ENCODE peak calls at places on chromosomes 6 and 20, in eight cellular contexts. W is SJSA1; X is psoas muscle; S is ovary; J is naive thymus-derived CD4-positive, alpha-beta T cell; N is mesendoderm; A is K562; G is Peyer's patch. E is an unnamed sample.
A peak's percentile ranks its signal among the peaks of the same experiment; 100 is the strongest.

GRCh38 chr6:114194362-114195343 is 148.2 kb downstream of the HS3ST5 start:
- DNase-seq in W (peak; percentile 53), X (peak; percentile 16), S (no peak), J (no peak), N (no peak), A (peak; percentile 1), G (no peak), E (peak; percentile 79)

GRCh38 chr6:166277021-166277420 is 31.2 kb downstream of the PRR18 start:
- DNase-seq in W (no peak), X (no peak), S (no peak), J (no peak), N (no peak), A (no peak), G (no peak), E (peak; percentile 32)

GRCh38 chr6:157631388-157631787 is 191.7 kb upstream of the SNX9 start:
- DNase-seq in W (no peak), X (no peak), S (no peak), J (no peak), N (peak; percentile 24), A (no peak), G (no peak), E (peak; percentile 23)

GRCh38 chr20:61802721-61803311 is 262.9 kb downstream of the TAF4 start:
- DNase-seq in W (no peak), X (no peak), S (no peak), J (no peak), N (no peak), A (no peak), G (no peak), E (no peak)

GRCh38 chr6:44667668-44668390 is 280.3 kb downstream of the CDC5L start:
- DNase-seq in W (peak; percentile 87), X (no peak), S (no peak), J (no peak), N (peak; percentile 87), A (peak; percentile 54), G (peak; percentile 28), E (peak; percentile 44)

GRCh38 chr6:135329851-135330803 is 149.0 kb downstream of the MYB start:
- DNase-seq in W (no peak), X (no peak), S (no peak), J (no peak), N (no peak), A (no peak), G (no peak), E (no peak)

GRCh38 chr6:16840291-16840690 is 79.0 kb upstream of the ATXN1 start:
- DNase-seq in W (no peak), X (no peak), S (no peak), J (no peak), N (peak; percentile 27), A (no peak), G (no peak), E (no peak)

GRCh38 chr20:4260102-4260501 is 244.7 kb upstream of the RNF24 start:
- DNase-seq in W (no peak), X (no peak), S (no peak), J (no peak), N (no peak), A (no peak), G (no peak), E (no peak)

GRCh38 chr6:37024665-37025337 is 19.3 kb downstream of the FGD2 start:
- DNase-seq in W (peak; percentile 48), X (no peak), S (no peak), J (no peak), N (no peak), A (no peak), G (no peak), E (no peak)

GRCh38 chr6:122392564-122393338 is 6.7 kb upstream of the HSF2 start:
- DNase-seq in W (no peak), X (no peak), S (no peak), J (no peak), N (peak; percentile 30), A (no peak), G (no peak), E (no peak)

GRCh38 chr6:122872311-122872710 is 83.3 kb downstream of the SMPDL3A start:
- DNase-seq in W (no peak), X (no peak), S (no peak), J (no peak), N (no peak), A (no peak), G (no peak), E (no peak)

GRCh38 chr6:131532476-131533108 is 40.4 kb upstream of the ARG1 start:
- DNase-seq in W (no peak), X (no peak), S (no peak), J (no peak), N (no peak), A (no peak), G (no peak), E (no peak)

GRCh38 chr6:132483779-132484679 is 28.9 kb downstream of the STX7 start:
- DNase-seq in W (peak; percentile 57), X (no peak), S (peak; percentile 43), J (peak; percentile 59), N (peak; percentile 58), A (peak; percentile 74), G (no peak), E (peak; percentile 74)

DNA sequence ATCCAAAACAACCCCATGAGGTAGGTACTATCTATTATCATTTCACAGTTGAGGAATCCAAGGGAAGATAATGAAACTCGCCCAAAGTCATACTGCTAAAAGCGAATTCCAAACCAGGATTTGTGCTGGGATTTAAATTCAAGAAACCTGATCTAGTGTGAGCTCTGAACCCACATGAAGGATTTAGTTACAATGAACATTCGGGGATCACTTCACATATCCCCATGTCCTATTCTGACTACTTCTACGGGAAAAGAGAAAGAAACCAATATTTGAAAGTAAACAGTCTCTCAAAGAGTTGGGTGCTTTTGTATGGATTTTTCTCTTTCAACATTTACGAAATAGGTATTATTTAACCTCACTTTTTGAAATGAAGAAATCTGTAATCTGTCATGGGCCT is 12.9 kb downstream of the RANBP9 start:
- DNase-seq in W (no peak), X (no peak), S (no peak), J (no peak), N (peak; percentile 44), A (no peak), G (no peak), E (no peak)
- H3K4me1 ChIP-seq in W (peaks cover 42% of the 10 kb centered on the region), X (peaks cover 65% of the 10 kb centered on the region), S (peaks cover 17% of the 10 kb centered on the region), J (peaks cover 44% of the 10 kb centered on the region), N (peaks cover 2% of the 10 kb centered on the region), A (peaks cover 57% of the 10 kb centered on the region), G (no peaks in the 10 kb centered on the region), E (peaks cover 3% of the 10 kb centered on the region)

GRCh38 chr6:118705799-118706481 is 54.5 kb upstream of the CEP85L start:
- DNase-seq in W (peak; percentile 50), X (no peak), S (no peak), J (peak; percentile 13), N (peak; percentile 94), A (peak; percentile 58), G (no peak), E (peak; percentile 90)
- H3K4me1 ChIP-seq in W (peaks cover 44% of the 10 kb centered on the region), X (peaks cover 41% of the 10 kb centered on the region), S (peaks cover 7% of the 10 kb centered on the region), J (peaks cover 42% of the 10 kb centered on the region), N (peaks cover 15% of the 10 kb centered on the region), A (peaks cover 27% of the 10 kb centered on the region), G (peaks cover 14% of the 10 kb centered on the region), E (peaks cover 25% of the 10 kb centered on the region)

GRCh38 chr6:47256361-47256760 is 53.3 kb downstream of the TNFRSF21 start:
- DNase-seq in W (no peak), X (no peak), S (no peak), J (no peak), N (no peak), A (no peak), G (no peak), E (peak; percentile 71)
- H3K4me1 ChIP-seq in W (no peaks in the 10 kb centered on the region), X (no peaks in the 10 kb centered on the region), S (no peaks in the 10 kb centered on the region), J (peaks cover 5% of the 10 kb centered on the region), N (peaks cover 9% of the 10 kb centered on the region), A (no peaks in the 10 kb centered on the region), G (no peaks in the 10 kb centered on the region), E (no peaks in the 10 kb centered on the region)

DNA sequence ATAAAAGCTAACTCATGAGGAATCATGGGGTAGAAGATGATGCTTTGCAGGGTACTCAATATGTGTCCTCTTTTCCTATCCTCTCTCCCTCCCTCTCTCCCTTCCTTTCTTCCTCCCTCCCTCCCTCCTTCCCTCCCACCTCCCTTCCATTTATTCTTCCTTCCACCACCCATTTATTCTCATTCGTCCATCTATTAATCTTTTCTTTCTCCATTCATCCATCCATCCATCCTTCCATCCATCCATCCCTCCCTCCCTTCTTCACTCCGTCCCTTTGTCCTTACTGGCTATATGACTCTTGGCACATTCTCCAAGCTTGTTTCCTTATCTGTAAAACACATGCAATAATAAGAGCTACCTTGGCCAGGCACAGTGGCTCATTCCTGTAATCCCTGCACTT is 40.9 kb downstream of the ARHGAP40 start:
- DNase-seq in W (no peak), X (no peak), S (no peak), J (no peak), N (no peak), A (no peak), G (no peak), E (no peak)
- H3K4me1 ChIP-seq in W (peaks cover 6% of the 10 kb centered on the region), X (peaks cover 3% of the 10 kb centered on the region), S (no peaks in the 10 kb centered on the region), J (peaks cover 7% of the 10 kb centered on the region), N (no peaks in the 10 kb centered on the region), A (no peaks in the 10 kb centered on the region), G (no peaks in the 10 kb centered on the region), E (no peaks in the 10 kb centered on the region)

DNA sequence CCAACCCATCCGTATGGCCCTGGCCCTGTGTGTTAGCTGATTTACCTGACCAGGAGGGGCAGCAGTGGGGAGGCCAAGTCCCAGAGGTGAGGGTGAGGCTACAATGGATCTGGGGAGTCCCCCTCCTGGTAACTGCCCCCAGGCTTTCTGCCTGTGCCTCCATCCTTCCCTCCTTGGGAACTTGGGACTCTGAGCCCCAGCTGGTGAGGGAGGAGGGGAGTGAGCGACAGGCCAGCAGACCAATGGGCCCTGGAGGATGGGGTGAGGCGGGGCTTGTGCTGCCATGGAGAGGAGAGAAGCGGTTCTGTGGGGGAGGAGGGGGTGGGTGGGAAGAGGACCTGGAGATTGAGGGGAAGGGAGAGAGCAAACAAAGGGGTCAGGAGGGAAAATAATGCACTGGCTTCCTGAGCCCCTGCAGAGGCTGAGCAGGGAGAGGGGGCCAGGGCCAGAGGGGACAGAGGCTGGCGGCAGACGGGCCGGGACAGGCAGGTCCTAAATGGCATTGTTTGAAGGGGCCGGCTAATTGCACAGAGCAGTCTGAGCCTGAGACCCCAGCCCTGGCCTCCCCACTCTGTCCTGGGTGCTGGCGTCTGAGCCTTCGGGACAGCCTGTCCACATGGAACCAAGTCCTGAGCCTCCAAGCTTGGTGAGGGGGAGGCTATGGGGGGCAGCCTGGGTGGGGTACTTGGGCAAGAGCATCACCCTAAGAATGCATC is 17.5 kb downstream of the DNMT3B start:
- DNase-seq in W (no peak), X (no peak), S (no peak), J (no peak), N (peak; percentile 70), A (peak; percentile 24), G (no peak), E (no peak)
- H3K4me1 ChIP-seq in W (no peaks in the 10 kb centered on the region), X (no peaks in the 10 kb centered on the region), S (no peaks in the 10 kb centered on the region), J (no peaks in the 10 kb centered on the region), N (peaks cover 9% of the 10 kb centered on the region), A (peaks cover 5% of the 10 kb centered on the region), G (no peaks in the 10 kb centered on the region), E (no peaks in the 10 kb centered on the region)